ENCODE peak calls at places on chromosomes 13 and 19, in five cellular contexts. J is NCI-H748 treated with DMSO at 0.1 percent for 48 hours, P is AG08395, E is AG09309, V is NCI-H460. G is an unnamed sample.

GRCh38 chr13:30648522-30649012 is 30.8 kb downstream of the USPL1 start:
- DNase-seq in J (no peak), P (no peak), E (no peak), V (no peak), G (no peak)

GRCh38 chr19:29872224-29872731 is 60.5 kb downstream of the CCNE1 start:
- DNase-seq in J (no peak), P (no peak), E (no peak), V (no peak), G (no peak)

GRCh38 chr19:18292460-18292809 is 11.0 kb upstream of the JUND start:
- DNase-seq in J (no peak), P (no peak), E (no peak), V (no peak), G (no peak)

GRCh38 chr13:23715092-23715761 is 145.0 kb downstream of the TNFRSF19 start:
- DNase-seq in J (no peak), P (no peak), E (no peak), V (no peak), G (no peak)

GRCh38 chr13:67125681-67126080 is 104.5 kb downstream of the PCDH9 start:
- DNase-seq in J (no peak), P (no peak), E (no peak), V (no peak), G (no peak)

GRCh38 chr13:19838726-19839342 is 24.6 kb downstream of the ZMYM5 start:
- DNase-seq in J (no peak), P (no peak), E (peak), V (no peak), G (no peak)

GRCh38 chr13:111339366-111340143 is 19.1 kb downstream of the TEX29 start:
- DNase-seq in J (no peak), P (no peak), E (no peak), V (no peak), G (no peak)

GRCh38 chr13:37023871-37024270 is 23.3 kb downstream of the EXOSC8 start:
- DNase-seq in J (no peak), P (peak), E (no peak), V (no peak), G (no peak)

GRCh38 chr13:40193290-40194203 is 472.9 kb downstream of the FOXO1 start:
- DNase-seq in J (no peak), P (peak), E (no peak), V (no peak), G (no peak)

GRCh38 chr19:16266586-16266942 is 58.1 kb upstream of the KLF2 start:
- DNase-seq in J (no peak), P (no peak), E (no peak), V (no peak), G (no peak)

GRCh38 chr19:8453616-8454015 is 8.8 kb downstream of the HNRNPM start:
- DNase-seq in J (no peak), P (no peak), E (no peak), V (no peak), G (no peak)

GRCh38 chr13:28495586-28496564 is 947 bp upstream of the FLT1 start:
- DNase-seq in J (no peak), P (no peak), E (no peak), V (no peak), G (no peak)

GRCh38 chr19:45424191-45425058 is 708 bp upstream of the ERCC1 start:
- DNase-seq in J (peak), P (peak), E (peak), V (peak), G (no peak)

GRCh38 chr19:15184776-15185175 is 16.0 kb downstream of the NOTCH3 start:
- DNase-seq in J (no peak), P (no peak), E (no peak), V (no peak), G (no peak)

GRCh38 chr19:10975374-10976036 is 14.7 kb downstream of the SMARCA4 start:
- DNase-seq in J (no peak), P (peak), E (no peak), V (no peak), G (no peak)

GRCh38 chr13:113084094-113084942 is 21.3 kb upstream of the F7 start:
- DNase-seq in J (no peak), P (no peak), E (no peak), V (no peak), G (no peak)